ENCODE peak calls at places on chromosome 3, in four cellular contexts. O, A, G and C are unnamed samples.

GRCh38 chr3:18236726-18237125 is 188.4 kb downstream of the SATB1 start:
- DNase-seq in O (no peak), A (no peak), G (no peak), C (no peak)

GRCh38 chr3:86995537-86995936 is 4.6 kb upstream of the VGLL3 start:
- DNase-seq in O (peak), A (no peak), G (no peak), C (no peak)

GRCh38 chr3:182259579-182259978 is 533.7 kb upstream of the ATP11B start:
- DNase-seq in O (no peak), A (no peak), G (peak), C (peak)

GRCh38 chr3:42680806-42681205 is 4.5 kb upstream of the KLHL40 start:
- DNase-seq in O (no peak), A (no peak), G (no peak), C (no peak)

GRCh38 chr3:196519738-196520122 is 4.6 kb upstream of the SMCO1 start:
- DNase-seq in O (no peak), A (no peak), G (no peak), C (no peak)

GRCh38 chr3:55488398-55489055 is 1.4 kb upstream of the WNT5A start:
- DNase-seq in O (peak), A (peak), G (peak), C (peak)

GRCh38 chr3:139944256-139944910 is 9.4 kb downstream of the CLSTN2 start:
- DNase-seq in O (no peak), A (no peak), G (no peak), C (no peak)

GRCh38 chr3:126537730-126538281 is 13.9 kb downstream of the CHST13 start:
- DNase-seq in O (no peak), A (no peak), G (no peak), C (peak)

GRCh38 chr3:72663429-72663828 is 184.8 kb downstream of the SHQ1 start:
- DNase-seq in O (no peak), A (no peak), G (no peak), C (no peak)

GRCh38 chr3:54243262-54243931 is 121.0 kb downstream of the CACNA2D3 start:
- DNase-seq in O (no peak), A (no peak), G (no peak), C (no peak)

GRCh38 chr3:29655016-29655415 is 374.1 kb downstream of the RBMS3 start:
- DNase-seq in O (no peak), A (no peak), G (no peak), C (no peak)

GRCh38 chr3:98690876-98691275 is 72.3 kb upstream of the ST3GAL6 start:
- DNase-seq in O (no peak), A (no peak), G (no peak), C (no peak)

GRCh38 chr3:49803464-49804140 is 541 bp downstream of the INKA1 start:
- DNase-seq in O (peak), A (no peak), G (peak), C (peak)

GRCh38 chr3:107690522-107691138 is 167.9 kb downstream of the BBX start:
- DNase-seq in O (peak), A (no peak), G (peak), C (no peak)

GRCh38 chr3:27758083-27758482 is 36.0 kb upstream of the EOMES start:
- DNase-seq in O (no peak), A (no peak), G (no peak), C (no peak)

GRCh38 chr3:4416427-4416826 is 50.6 kb downstream of the SUMF1 start:
- DNase-seq in O (no peak), A (no peak), G (no peak), C (no peak)

GRCh38 chr3:117661636-117662095 is 952.1 kb downstream of the TUSC7 start:
- DNase-seq in O (no peak), A (no peak), G (no peak), C (no peak)

GRCh38 chr3:134696155-134696554 is 45.3 kb upstream of the KY start:
- DNase-seq in O (no peak), A (no peak), G (no peak), C (no peak)

GRCh38 chr3:140342668-140343067 is 335.2 kb upstream of the TRIM42 start:
- DNase-seq in O (no peak), A (no peak), G (no peak), C (no peak)

GRCh38 chr3:15152166-15152565 is 53.2 kb upstream of the RBSN start:
- DNase-seq in O (no peak), A (no peak), G (no peak), C (no peak)

GRCh38 chr3:69240651-69241578 is 118.5 kb upstream of the LMOD3 start:
- DNase-seq in O (no peak), A (peak), G (no peak), C (no peak)

DNA sequence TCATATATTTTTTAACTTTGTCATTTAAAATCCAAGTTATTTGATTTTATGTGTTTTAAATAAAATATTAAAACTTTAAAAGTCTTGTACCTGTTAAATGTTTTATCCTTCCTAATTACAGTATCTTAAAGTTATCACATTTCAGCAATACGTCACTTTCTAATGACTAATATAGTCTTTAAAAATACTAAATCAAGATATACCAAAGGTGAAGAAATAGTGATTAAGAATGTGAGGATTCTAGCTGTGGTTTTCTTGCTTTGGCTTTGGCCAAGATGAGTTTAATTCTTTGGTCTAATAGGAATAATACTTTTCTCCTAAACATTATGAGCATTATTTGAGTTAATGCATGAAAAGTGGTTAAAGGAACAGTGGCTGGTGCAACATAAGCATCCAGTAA is 13.9 kb downstream of the SETD5 start:
- DNase-seq in O (no peak), A (no peak), G (no peak), C (no peak)
- TF ChIP-seq USF1 in O (no peak), A (no peak), G (no peak), C (no peak)

GRCh38 chr3:186287723-186288122 is 74.3 kb downstream of the DGKG start:
- DNase-seq in O (no peak), A (no peak), G (no peak), C (no peak)

GRCh38 chr3:186286114-186286513 is 75.9 kb downstream of the DGKG start:
- DNase-seq in O (no peak), A (no peak), G (no peak), C (no peak)

DNA sequence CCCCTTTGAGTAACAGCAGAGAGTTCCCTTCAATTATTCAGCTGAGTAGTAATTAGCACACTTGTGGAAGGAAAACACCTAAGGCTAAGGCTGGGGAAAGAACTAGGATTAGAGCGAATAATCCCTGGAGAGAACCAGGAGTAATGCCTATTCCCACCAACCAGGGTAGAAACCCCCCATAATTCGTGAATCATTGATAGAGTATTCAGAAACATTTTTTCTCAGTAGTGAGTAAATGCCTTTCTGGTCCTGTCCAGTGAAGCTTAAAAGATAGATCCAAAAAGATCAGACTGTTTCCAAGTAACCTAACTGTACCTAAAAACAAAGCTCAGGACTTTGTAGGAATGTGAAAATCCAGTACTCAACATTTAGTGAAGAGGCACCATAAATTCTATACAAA is 71.2 kb downstream of the DGKG start:
- DNase-seq in O (no peak), A (no peak), G (no peak), C (no peak)
- TF ChIP-seq USF1 in O (no peak), A (no peak), G (no peak), C (no peak)

DNA sequence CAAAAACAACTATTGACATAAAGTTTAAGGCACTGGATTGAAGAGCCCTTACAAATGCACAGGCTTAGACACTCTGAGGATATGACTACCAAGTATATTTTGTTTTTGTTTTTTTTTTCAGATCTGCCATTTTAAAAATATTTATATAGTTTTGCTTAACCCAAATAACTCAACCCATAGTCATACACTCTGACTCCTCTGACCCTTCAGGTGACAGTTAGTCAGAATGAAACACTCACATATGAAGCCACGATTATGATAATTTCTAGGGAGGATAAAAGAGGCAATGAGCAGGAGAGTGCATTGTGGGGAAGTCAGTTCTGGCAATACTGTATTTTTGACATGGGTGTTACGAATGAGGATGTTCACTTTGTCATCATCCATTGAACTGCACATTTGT is 774.7 kb downstream of the MECOM start:
- DNase-seq in O (no peak), A (no peak), G (no peak), C (no peak)
- TF ChIP-seq USF1 in O (no peak), A (no peak), G (no peak), C (no peak)

GRCh38 chr3:136898954-136899353 is 36.9 kb downstream of the NCK1 start:
- DNase-seq in O (no peak), A (no peak), G (no peak), C (no peak)

GRCh38 chr3:136893848-136894443 is 31.9 kb downstream of the NCK1 start:
- DNase-seq in O (no peak), A (no peak), G (no peak), C (no peak)

GRCh38 chr3:136899622-136900158 is 37.7 kb downstream of the NCK1 start:
- DNase-seq in O (peak), A (no peak), G (no peak), C (no peak)

GRCh38 chr3:136901391-136901790 is 39.4 kb downstream of the NCK1 start:
- DNase-seq in O (no peak), A (no peak), G (no peak), C (no peak)

GRCh38 chr3:136898549-136898948 is 36.5 kb downstream of the NCK1 start:
- DNase-seq in O (no peak), A (no peak), G (no peak), C (no peak)
- TF ChIP-seq USF1 in O (no peak), A (no peak), G (no peak), C (no peak)

DNA sequence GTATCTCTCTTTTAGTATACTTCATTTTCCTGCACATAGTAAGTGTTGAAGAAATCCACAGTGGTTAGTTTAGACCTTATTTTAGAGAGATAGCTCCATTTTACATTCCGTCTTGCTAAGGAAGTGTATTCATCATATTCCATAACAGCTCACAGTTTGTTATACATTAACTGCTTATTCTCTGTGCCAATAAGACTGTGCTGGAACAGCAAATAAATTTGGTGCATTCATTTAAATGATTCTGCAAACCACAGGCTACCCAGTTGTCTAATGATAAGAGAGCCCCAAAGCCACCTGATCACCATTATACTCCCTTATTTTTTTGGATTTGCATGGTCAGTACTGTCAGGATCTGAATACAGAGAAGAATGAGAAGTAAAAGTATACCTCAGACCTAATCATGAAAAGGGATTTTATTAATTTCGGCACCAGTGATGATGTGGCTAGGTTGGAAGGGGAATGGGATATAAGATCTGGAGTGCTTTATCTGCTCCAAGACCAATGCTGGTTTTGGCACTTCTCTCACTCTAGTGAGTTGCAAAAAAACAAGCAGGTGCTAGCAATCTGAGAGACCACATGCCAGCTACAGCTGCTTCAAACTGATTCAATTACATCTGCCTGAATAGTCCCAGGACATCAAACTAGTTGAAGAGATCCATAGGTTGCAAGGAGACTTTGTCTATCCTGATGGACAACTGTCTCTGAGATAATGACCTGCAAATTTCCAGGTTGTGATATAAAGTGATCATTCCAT is 254.8 kb downstream of the ZBTB20 start:
- DNase-seq in O (no peak), A (no peak), G (no peak), C (no peak)
- TF ChIP-seq USF1 in O (no peak), A (no peak), G (no peak), C (no peak)

GRCh38 chr3:124260206-124260915 is 268.4 kb upstream of the ROPN1 start:
- DNase-seq in O (peak), A (no peak), G (no peak), C (no peak)
- TF ChIP-seq USF1 in O (no peak), A (no peak), G (no peak), C (no peak)

DNA sequence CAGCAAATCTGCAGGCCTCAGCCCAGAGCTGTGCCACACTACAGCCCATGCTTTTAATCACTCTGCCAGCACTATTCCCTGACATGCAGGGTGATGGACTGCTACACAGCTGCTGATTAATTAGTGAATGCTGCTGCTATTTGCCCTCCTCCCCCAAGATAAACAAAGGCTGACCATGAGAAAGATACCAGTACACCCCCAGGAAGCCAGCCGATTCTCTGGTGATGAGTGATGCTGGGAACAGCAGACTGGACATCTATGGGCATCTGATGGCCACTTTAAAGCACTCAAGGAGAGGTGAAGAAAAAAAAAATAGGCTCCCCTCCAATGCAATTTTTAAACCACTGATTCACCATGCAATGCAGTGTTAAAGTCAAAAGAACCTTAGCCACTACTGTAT is 39.2 kb downstream of the RFTN1 start:
- DNase-seq in O (no peak), A (no peak), G (no peak), C (no peak)
- TF ChIP-seq USF1 in O (no peak), A (no peak), G (no peak), C (no peak)